ENCODE peak calls at places on chromosomes 4 and X, in four cellular contexts. C is psoas muscle, F is GM06990, M is kidney. T is an unnamed sample.

GRCh38 chrX:32408389-32408788 is 803.0 kb downstream of the DMD start:
- DNase-seq in C (no peak), F (no peak), M (no peak), T (peak)

GRCh38 chr4:1967512-1968149 is 41.1 kb downstream of the NELFA start:
- DNase-seq in C (no peak), F (no peak), M (no peak), T (no peak)

GRCh38 chrX:72304877-72305276 is 837 bp downstream of the CITED1 start:
- DNase-seq in C (no peak), F (no peak), M (no peak), T (no peak)

GRCh38 chrX:2495595-2495994 is 5.2 kb downstream of the DHRSX start:
- DNase-seq in C (no peak), F (no peak), M (no peak), T (no peak)

GRCh38 chrX:21373637-21374162 is 518 bp upstream of the CNKSR2 start:
- DNase-seq in C (no peak), F (no peak), M (peak), T (no peak)

GRCh38 chr4:2067446-2068197 is 8.5 kb downstream of the NAT8L start:
- DNase-seq in C (no peak), F (no peak), M (peak), T (no peak)

GRCh38 chr4:106594291-106594952 is 225.8 kb upstream of the GIMD1 start:
- DNase-seq in C (no peak), F (no peak), M (no peak), T (no peak)

GRCh38 chr4:6516281-6516680 is 43.9 kb upstream of the PPP2R2C start:
- DNase-seq in C (no peak), F (no peak), M (no peak), T (no peak)

GRCh38 chrX:37684426-37684825 is 1.2 kb upstream of the XK start:
- DNase-seq in C (no peak), F (no peak), M (no peak), T (no peak)

GRCh38 chrX:18828832-18829404 is 121.5 kb downstream of the PPEF1 start:
- DNase-seq in C (no peak), F (no peak), M (no peak), T (no peak)

GRCh38 chr4:47719576-47719975 is 118.3 kb downstream of the CORIN start:
- DNase-seq in C (no peak), F (no peak), M (no peak), T (no peak)

GRCh38 chr4:186738421-186738820 is 14.8 kb upstream of the FAT1 start:
- DNase-seq in C (no peak), F (no peak), M (no peak), T (no peak)

GRCh38 chr4:6608758-6609414 is 31.6 kb upstream of the MRFAP1 start:
- DNase-seq in C (no peak), F (no peak), M (no peak), T (no peak)

GRCh38 chrX:10021461-10022272 is 54.5 kb downstream of the CLDN34 start:
- DNase-seq in C (no peak), F (no peak), M (no peak), T (no peak)

GRCh38 chrX:7252013-7252610 is 104.2 kb upstream of the PUDP start:
- DNase-seq in C (no peak), F (no peak), M (peak), T (peak)

GRCh38 chr4:39526810-39527295 is 386 bp downstream of the UGDH start:
- DNase-seq in C (no peak), F (no peak), M (no peak), T (no peak)

GRCh38 chr4:14096406-14096965 is 469.0 kb upstream of the BOD1L1 start:
- DNase-seq in C (no peak), F (no peak), M (no peak), T (no peak)

GRCh38 chrX:72045141-72045540 is 86.6 kb downstream of the RTL5 start:
- DNase-seq in C (no peak), F (no peak), M (no peak), T (no peak)

GRCh38 chr4:56466910-56467283 is 520 bp upstream of the SRP72 start:
- DNase-seq in C (no peak), F (no peak), M (no peak), T (no peak)

GRCh38 chr4:39051454-39051853 is 10.6 kb upstream of the KLHL5 start:
- DNase-seq in C (no peak), F (no peak), M (no peak), T (no peak)

GRCh38 chrX:55240788-55241187 is 20.6 kb downstream of the PAGE5 start:
- DNase-seq in C (no peak), F (no peak), M (no peak), T (no peak)

GRCh38 chr4:81472249-81473085 is 760 bp upstream of the RASGEF1B start:
- DNase-seq in C (no peak), F (no peak), M (no peak), T (peak)

GRCh38 chrX:117768861-117769604 is 347.6 kb downstream of the KLHL13 start:
- DNase-seq in C (no peak), F (no peak), M (peak), T (no peak)

GRCh38 chrX:134377537-134377936 is 82.4 kb upstream of the HPRT1 start:
- DNase-seq in C (no peak), F (no peak), M (no peak), T (peak)

GRCh38 chrX:11664211-11664888 is 1.4 kb downstream of the ARHGAP6 start:
- DNase-seq in C (peak), F (peak), M (peak), T (no peak)

GRCh38 chrX:101347859-101348451 is 587 bp downstream of the TIMM8A start:
- DNase-seq in C (no peak), F (no peak), M (no peak), T (no peak)

GRCh38 chr4:33193109-33193508 is 2472.9 kb downstream of the PCDH7 start:
- DNase-seq in C (no peak), F (no peak), M (no peak), T (no peak)

GRCh38 chr4:150867148-150867547 is 147.9 kb downstream of the LRBA start:
- DNase-seq in C (no peak), F (peak), M (no peak), T (peak)

GRCh38 chr4:122012735-122013134 is 60.9 kb upstream of the TRPC3 start:
- DNase-seq in C (no peak), F (no peak), M (no peak), T (no peak)

GRCh38 chr4:88804234-88804633 is 106.6 kb upstream of the NAP1L5 start:
- DNase-seq in C (no peak), F (no peak), M (no peak), T (no peak)

GRCh38 chr4:19508442-19508841 is 743.3 kb upstream of the SLIT2 start:
- DNase-seq in C (no peak), F (no peak), M (no peak), T (no peak)

GRCh38 chr4:28229092-28229491 is 1368.5 kb downstream of the STIM2 start:
- DNase-seq in C (no peak), F (no peak), M (no peak), T (no peak)

GRCh38 chrX:132426695-132427281 is 62.0 kb downstream of the MBNL3 start:
- DNase-seq in C (no peak), F (no peak), M (no peak), T (no peak)

GRCh38 chr4:145766273-145766672 is 86.3 kb downstream of the C4orf51 start:
- DNase-seq in C (no peak), F (no peak), M (no peak), T (no peak)

GRCh38 chr4:26732356-26732755 is 128.3 kb upstream of the STIM2 start:
- DNase-seq in C (no peak), F (no peak), M (no peak), T (no peak)

GRCh38 chrX:141180851-141181250 is 3.9 kb upstream of the LDOC1 start:
- DNase-seq in C (no peak), F (no peak), M (no peak), T (no peak)

DNA sequence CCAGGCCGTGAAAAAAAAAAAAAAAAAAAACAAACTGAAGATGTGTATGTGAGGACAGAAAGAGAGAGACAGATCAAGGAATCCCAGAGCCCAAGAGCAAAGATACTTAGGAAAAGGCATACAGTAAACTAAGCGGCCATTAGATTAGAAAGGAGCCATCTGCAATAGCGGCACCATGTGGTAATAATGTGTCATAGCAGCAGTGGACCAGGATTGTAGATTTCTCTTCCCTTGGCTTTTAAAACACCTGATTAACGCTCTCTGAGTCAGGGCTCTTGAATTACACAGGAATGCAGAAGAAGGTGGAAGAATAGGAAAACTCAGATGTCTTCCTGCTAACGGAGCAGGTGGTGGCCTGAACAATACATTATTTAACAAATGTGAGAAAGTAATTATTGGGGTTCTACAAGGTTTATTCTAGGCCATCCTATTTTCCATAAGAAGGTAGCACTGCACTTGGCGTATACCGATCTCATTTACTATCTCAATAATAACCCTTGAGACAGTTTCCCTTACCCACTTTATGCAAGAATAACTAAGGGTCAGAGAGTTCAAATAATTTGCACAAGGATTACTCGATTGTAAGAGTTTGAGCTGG is 182.7 kb downstream of the KCNIP4 start:
- DNase-seq in C (no peak), F (no peak), M (no peak), T (peak)
- TF ChIP-seq CTCF in C (peak), F (peak), M (peak), T (peak)

GRCh38 chr4:74534121-74534520 is 89.2 kb downstream of the AREG start:
- DNase-seq in C (no peak), F (no peak), M (no peak), T (no peak)

GRCh38 chr4:74537459-74537858 is 92.5 kb downstream of the AREG start:
- DNase-seq in C (no peak), F (no peak), M (no peak), T (no peak)

GRCh38 chr4:74535471-74535870 is 90.5 kb downstream of the AREG start:
- DNase-seq in C (no peak), F (no peak), M (no peak), T (no peak)

GRCh38 chr4:74534936-74535335 is 90.0 kb downstream of the AREG start:
- DNase-seq in C (no peak), F (no peak), M (no peak), T (no peak)

GRCh38 chr4:74536557-74536956 is 91.6 kb downstream of the AREG start:
- DNase-seq in C (no peak), F (no peak), M (no peak), T (no peak)
- TF ChIP-seq CTCF in C (no peak), F (no peak), M (no peak), T (no peak)

GRCh38 chr4:30614771-30615170 is 105.4 kb upstream of the PCDH7 start:
- DNase-seq in C (no peak), F (no peak), M (no peak), T (no peak)

GRCh38 chr4:30616943-30617646 is 103.1 kb upstream of the PCDH7 start:
- DNase-seq in C (no peak), F (no peak), M (no peak), T (no peak)

GRCh38 chr4:30617836-30618235 is 102.3 kb upstream of the PCDH7 start:
- DNase-seq in C (no peak), F (no peak), M (no peak), T (no peak)

GRCh38 chr4:30619679-30620078 is 100.5 kb upstream of the PCDH7 start:
- DNase-seq in C (no peak), F (no peak), M (no peak), T (no peak)

DNA sequence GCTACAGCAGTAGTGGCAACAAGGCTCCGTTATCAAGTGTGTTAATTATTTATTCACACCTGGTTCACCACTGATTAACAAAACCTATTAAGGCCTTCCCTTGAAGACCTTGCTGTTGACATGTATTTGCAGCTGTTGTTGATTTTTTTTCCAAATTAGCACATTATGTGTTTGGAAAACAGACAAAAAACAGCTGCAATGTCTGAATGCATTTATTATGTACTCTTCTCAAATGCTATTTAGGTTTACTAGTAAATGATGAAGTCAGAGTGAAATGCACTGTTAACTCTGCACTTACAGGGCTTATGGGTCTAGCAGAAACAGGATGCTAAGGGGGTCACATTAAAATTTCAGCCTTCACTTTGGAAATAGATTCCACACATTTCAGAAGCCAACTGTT is 99.5 kb upstream of the PCDH7 start:
- DNase-seq in C (no peak), F (no peak), M (no peak), T (no peak)
- TF ChIP-seq CTCF in C (no peak), F (no peak), M (no peak), T (no peak)

GRCh38 chr4:71732706-71733105 is 51.2 kb downstream of the GC start:
- DNase-seq in C (no peak), F (no peak), M (no peak), T (no peak)
- TF ChIP-seq CTCF in C (no peak), F (no peak), M (peak), T (peak)

DNA sequence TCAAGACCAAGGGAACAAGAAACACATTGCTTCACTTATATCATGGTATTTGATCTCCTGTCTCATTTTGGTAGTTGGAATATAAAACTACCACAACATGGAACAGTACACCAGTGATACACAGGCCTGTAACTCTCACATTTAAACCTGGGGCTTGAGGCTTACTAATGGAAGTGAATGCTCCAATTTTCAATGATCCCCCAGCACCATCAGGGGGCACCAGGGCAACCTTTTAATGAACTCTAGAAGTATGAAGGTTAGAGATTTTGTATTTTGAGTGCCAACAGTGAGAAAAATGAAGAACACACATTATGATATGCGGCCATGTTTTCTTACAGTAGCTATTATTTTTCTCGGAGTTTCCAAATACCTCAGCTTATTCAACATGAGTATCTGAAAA is 50.7 kb downstream of the C4orf33 start:
- DNase-seq in C (no peak), F (no peak), M (no peak), T (no peak)
- TF ChIP-seq CTCF in C (no peak), F (no peak), M (no peak), T (no peak)

GRCh38 chr4:112517067-112517588 is 1.1 kb upstream of the NEUROG2 start:
- DNase-seq in C (no peak), F (peak), M (no peak), T (no peak)
- TF ChIP-seq CTCF in C (no peak), F (peak), M (no peak), T (no peak)

GRCh38 chrX:24838624-24839023 is 144.9 kb downstream of the POLA1 start:
- DNase-seq in C (no peak), F (no peak), M (no peak), T (peak)
- TF ChIP-seq CTCF in C (peak), F (peak), M (peak), T (no peak)

GRCh38 chr4:87166296-87166854 is 54.0 kb downstream of the KLHL8 start:
- DNase-seq in C (no peak), F (no peak), M (no peak), T (no peak)

GRCh38 chr4:87165886-87166285 is 54.5 kb downstream of the KLHL8 start:
- DNase-seq in C (no peak), F (no peak), M (no peak), T (no peak)
- TF ChIP-seq CTCF in C (no peak), F (no peak), M (no peak), T (no peak)

GRCh38 chrX:84182521-84182920 is 5.5 kb downstream of the RPS6KA6 start:
- DNase-seq in C (no peak), F (no peak), M (no peak), T (no peak)

GRCh38 chrX:84189125-84189524 is 1.1 kb upstream of the RPS6KA6 start:
- DNase-seq in C (no peak), F (no peak), M (no peak), T (no peak)

GRCh38 chrX:84187501-84188319 is at the start of gene RPS6KA6:
- DNase-seq in C (peak), F (peak), M (peak), T (peak)

GRCh38 chrX:84188320-84188834 is 378 bp upstream of the RPS6KA6 start:
- DNase-seq in C (peak), F (peak), M (peak), T (peak)

GRCh38 chrX:84186603-84187358 is 1.2 kb downstream of the RPS6KA6 start:
- DNase-seq in C (no peak), F (no peak), M (peak), T (peak)
- TF ChIP-seq CTCF in C (no peak), F (no peak), M (no peak), T (no peak)

GRCh38 chr4:176470671-176471070 is 150.9 kb downstream of the SPCS3 start:
- DNase-seq in C (no peak), F (no peak), M (no peak), T (no peak)
- TF ChIP-seq CTCF in C (no peak), F (no peak), M (no peak), T (no peak)